ENCODE peak calls at places on chromosomes 16 and 17, in six cellular contexts. Q, K, V, A, G and N are unnamed samples.

GRCh38 chr16:28181557-28181914 is 30.2 kb downstream of the XPO6 start:
- DNase-seq in Q (peak; percentile 92), K (peak; percentile 61), V (peak; percentile 81), A (no peak), G (no peak), N (no peak)

GRCh38 chr17:27888945-27889344 is 4.2 kb downstream of the LYRM9 start:
- DNase-seq in Q (no peak), K (no peak), V (peak; percentile 86), A (peak; percentile 91), G (no peak), N (peak; percentile 85)

GRCh38 chr17:10075919-10076318 is 122.5 kb downstream of the GAS7 start:
- DNase-seq in Q (no peak), K (no peak), V (no peak), A (no peak), G (no peak), N (no peak)

GRCh38 chr17:21678451-21679081 is 13.8 kb upstream of the KCNJ18 start:
- DNase-seq in Q (no peak), K (no peak), V (no peak), A (no peak), G (no peak), N (no peak)

GRCh38 chr16:83932955-83933673 is 19.9 kb upstream of the OSGIN1 start:
- DNase-seq in Q (peak; percentile 28), K (no peak), V (no peak), A (no peak), G (no peak), N (no peak)

GRCh38 chr17:29664743-29665479 is 42.2 kb upstream of the CORO6 start:
- DNase-seq in Q (peak; percentile 87), K (peak; percentile 80), V (peak; percentile 92), A (no peak), G (no peak), N (no peak)

GRCh38 chr16:1769402-1770300 is 1.7 kb downstream of the NME3 start:
- DNase-seq in Q (no peak), K (no peak), V (no peak), A (no peak), G (no peak), N (no peak)

GRCh38 chr17:8577868-8578267 is 52.7 kb downstream of the MYH10 start:
- DNase-seq in Q (no peak), K (no peak), V (no peak), A (no peak), G (no peak), N (no peak)

GRCh38 chr17:41474863-41475262 is 6.1 kb downstream of the KRT35 start:
- DNase-seq in Q (peak; percentile 54), K (no peak), V (no peak), A (no peak), G (no peak), N (no peak)

GRCh38 chr16:3161235-3162018 is 26.6 kb upstream of the OR1F1 start:
- DNase-seq in Q (no peak), K (no peak), V (peak; percentile 34), A (no peak), G (no peak), N (no peak)

GRCh38 chr16:83164816-83165215 is 538.0 kb downstream of the CDH13 start:
- DNase-seq in Q (no peak), K (no peak), V (no peak), A (no peak), G (no peak), N (no peak)

GRCh38 chr17:29929006-29929543 is 953 bp downstream of the SSH2 start:
- DNase-seq in Q (peak; percentile 72), K (peak; percentile 37), V (peak; percentile 68), A (peak; percentile 70), G (peak; percentile 20), N (peak; percentile 35)

GRCh38 chr16:55323637-55324490 is at the start of gene IRX6:
- DNase-seq in Q (peak; percentile 53), K (no peak), V (no peak), A (peak; percentile 90), G (no peak), N (peak; percentile 84)

GRCh38 chr16:82033683-82034300 is 1.3 kb upstream of the HSD17B2 start:
- DNase-seq in Q (no peak), K (peak; percentile 62), V (no peak), A (no peak), G (no peak), N (no peak)

GRCh38 chr16:23757937-23758619 is 3.3 kb downstream of the CHP2 start:
- DNase-seq in Q (no peak), K (no peak), V (no peak), A (no peak), G (no peak), N (no peak)

GRCh38 chr16:23757116-23757515 is 2.3 kb downstream of the CHP2 start:
- DNase-seq in Q (no peak), K (no peak), V (no peak), A (no peak), G (no peak), N (no peak)

GRCh38 chr16:23755484-23755809 is 621 bp downstream of the CHP2 start:
- DNase-seq in Q (no peak), K (no peak), V (no peak), A (no peak), G (no peak), N (no peak)

GRCh38 chr16:23753908-23754593 is 775 bp upstream of the CHP2 start:
- DNase-seq in Q (no peak), K (no peak), V (no peak), A (peak; percentile 17), G (no peak), N (peak; percentile 72)

DNA sequence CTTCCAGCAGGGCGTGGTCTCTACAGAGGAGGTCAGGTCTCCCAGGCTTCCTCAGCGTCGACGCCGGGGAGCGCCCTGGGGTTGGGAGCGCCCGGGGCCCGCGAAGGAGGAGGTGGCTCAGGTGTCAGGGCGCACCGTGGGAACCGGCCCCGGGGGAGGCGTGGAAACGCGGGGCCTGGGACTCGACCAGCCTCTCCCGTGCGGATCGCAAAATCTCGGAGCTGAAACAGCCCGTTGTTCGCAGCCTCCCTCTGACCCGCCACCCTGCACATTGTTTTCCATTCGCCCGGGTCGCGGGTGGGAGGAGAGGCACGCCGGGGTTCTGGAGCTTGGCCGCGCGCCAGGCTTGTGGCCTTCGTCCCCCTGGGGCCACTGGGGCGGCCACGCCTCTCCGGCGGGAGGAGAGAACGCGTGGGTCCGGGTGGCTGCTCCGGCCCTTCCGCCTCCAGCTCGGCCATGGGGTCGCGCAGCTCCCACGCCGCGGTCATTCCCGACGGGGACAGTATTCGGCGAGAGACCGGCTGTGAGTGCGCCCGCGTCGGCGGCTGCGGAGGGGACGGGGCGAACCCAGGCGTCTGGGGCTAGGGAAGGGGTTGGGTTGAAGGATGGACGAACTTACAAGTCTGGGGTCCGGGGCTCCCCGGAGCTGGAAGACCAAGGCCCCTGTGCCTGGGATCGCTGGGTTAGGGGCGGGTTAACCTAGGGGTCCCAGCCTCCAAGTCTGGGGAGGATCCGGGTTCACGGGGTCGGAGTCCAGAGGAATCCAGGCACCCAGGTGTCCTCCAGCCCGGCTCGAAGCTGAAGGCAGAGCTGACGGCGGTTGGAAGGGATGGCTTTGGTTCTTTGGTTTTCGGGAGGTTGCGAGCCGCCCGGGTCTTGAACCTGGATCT is at the start of gene CHP2:
- DNase-seq in Q (no peak), K (no peak), V (no peak), A (peak; percentile 63), G (no peak), N (peak; percentile 23)
- TF ChIP-seq EZH2 in Q (no peak), K (no peak), V (no peak), A (no peak), G (no peak), N (no peak)

GRCh38 chr16:75203667-75204409 is 3.1 kb downstream of the CTRB2 start:
- DNase-seq in Q (no peak), K (no peak), V (no peak), A (no peak), G (no peak), N (no peak)
- H3K27ac ChIP-seq in Q (no peak overlapping the region), K (no peak overlapping the region), V (no peak overlapping the region), A (no peak overlapping the region), G (no peak overlapping the region), N (no peak overlapping the region)

GRCh38 chr17:6435051-6435450 is at the start of gene AIPL1:
- DNase-seq in Q (no peak), K (no peak), V (no peak), A (peak; percentile 44), G (no peak), N (peak; percentile 45)
- H3F3A ChIP-seq in Q (no peaks in the 10 kb centered on the region), K (no peaks in the 10 kb centered on the region), V (no peaks in the 10 kb centered on the region), A (no peaks in the 10 kb centered on the region), G (no peaks in the 10 kb centered on the region), N (peaks cover 21% of the 10 kb centered on the region)

GRCh38 chr17:74356640-74357465 is 4.8 kb downstream of the BTBD17 start:
- DNase-seq in Q (peak; percentile 24), K (peak; percentile 29), V (no peak), A (peak; percentile 78), G (no peak), N (no peak)
- TF ChIP-seq EZH2 in Q (no peak), K (peak; percentile 36), V (no peak), A (no peak), G (no peak), N (no peak)

GRCh38 chr17:78873519-78874340 is 29.3 kb downstream of the CEP295NL start:
- DNase-seq in Q (no peak), K (peak; percentile 82), V (peak; percentile 91), A (no peak), G (no peak), N (peak; percentile 33)

GRCh38 chr17:78878261-78878660 is 24.7 kb downstream of the CEP295NL start:
- DNase-seq in Q (no peak), K (no peak), V (no peak), A (no peak), G (no peak), N (no peak)

GRCh38 chr17:78875738-78876597 is 27.0 kb downstream of the CEP295NL start:
- DNase-seq in Q (peak; percentile 29), K (peak; percentile 52), V (no peak), A (no peak), G (no peak), N (no peak)

GRCh38 chr17:78872486-78872885 is 30.5 kb downstream of the CEP295NL start:
- DNase-seq in Q (no peak), K (no peak), V (no peak), A (no peak), G (no peak), N (no peak)

GRCh38 chr17:78875331-78875730 is 27.7 kb downstream of the CEP295NL start:
- DNase-seq in Q (no peak), K (no peak), V (no peak), A (no peak), G (no peak), N (no peak)
- H3K27ac ChIP-seq in Q (peak overlapping the region; percentile 19), K (peak overlapping the region; percentile 59), V (no peak overlapping the region), A (no peak overlapping the region), G (no peak overlapping the region), N (no peak overlapping the region)

GRCh38 chr17:66347661-66348604 is 45.5 kb downstream of the PRKCA start:
- DNase-seq in Q (peak; percentile 73), K (peak; percentile 83), V (no peak), A (no peak), G (no peak), N (no peak)
- H3F3A ChIP-seq in Q (peaks cover 21% of the 10 kb centered on the region), K (peaks cover 17% of the 10 kb centered on the region), V (peaks cover 27% of the 10 kb centered on the region), A (no peaks in the 10 kb centered on the region), G (no peaks in the 10 kb centered on the region), N (no peaks in the 10 kb centered on the region)